ENCODE peak calls at places on chromosomes 2 and 18, in nine cellular contexts. Y is lower lobe of right lung; E is neural crest cell; W is Calu3; F is GM20000; J is left lobe of liver; K is NK-92 treated with Interleukin-12 subunit alpha and Interleukin-12 subunit beta, amount 100 ng/mL, for 24 hours; M is NT2/D1; I is HuH-7.5. Q is an unnamed sample.

GRCh38 chr2:23693606-23693951 is 233.3 kb downstream of the ATAD2B start:
- DNase-seq in F (no peak), E (no peak), Y (no peak), K (no peak), I (no peak), W (no peak), J (no peak), M (no peak), Q (no peak)

GRCh38 chr2:232511336-232511863 is 8.8 kb upstream of the PRSS56 start:
- DNase-seq in I (no peak), M (no peak), E (no peak), W (no peak), Y (no peak), F (no peak), K (no peak), J (no peak), Q (no peak)

GRCh38 chr2:14632133-14632936 is at the start of gene LRATD1:
- DNase-seq in M (peak), W (peak), K (no peak), F (no peak), Y (peak), I (peak), E (peak), J (peak), Q (peak)

GRCh38 chr2:69836316-69836715 is 6.9 kb downstream of the GMCL1 start:
- DNase-seq in K (no peak), J (no peak), Y (no peak), I (no peak), F (no peak), E (no peak), W (no peak), M (no peak), Q (no peak)

GRCh38 chr2:241215421-241215820 is 26.9 kb downstream of the ANO7 start:
- DNase-seq in F (no peak), Y (no peak), I (no peak), E (no peak), M (no peak), K (no peak), J (no peak), W (no peak), Q (no peak)

GRCh38 chr2:148896116-148896515 is 21.1 kb downstream of the KIF5C start:
- DNase-seq in K (no peak), F (no peak), I (no peak), M (no peak), Y (no peak), W (no peak), E (no peak), J (no peak), Q (no peak)

GRCh38 chr18:63451774-63452173 is 25.0 kb upstream of the SERPINB5 start:
- DNase-seq in I (no peak), F (no peak), M (no peak), K (no peak), W (no peak), Y (no peak), J (no peak), E (no peak), Q (no peak)

GRCh38 chr2:190215620-190216019 is 104.0 kb downstream of the HIBCH start:
- DNase-seq in E (no peak), Y (no peak), J (no peak), I (no peak), W (no peak), K (no peak), M (peak), F (no peak), Q (no peak)

GRCh38 chr2:10847008-10847407 is 34.4 kb upstream of the PDIA6 start:
- DNase-seq in E (no peak), M (no peak), F (no peak), W (no peak), J (no peak), Y (no peak), K (no peak), I (no peak), Q (no peak)

GRCh38 chr2:38709515-38710194 is 41.5 kb downstream of the SRSF7 start:
- DNase-seq in J (no peak), K (no peak), Y (no peak), E (no peak), F (no peak), I (no peak), W (no peak), M (no peak), Q (no peak)

GRCh38 chr2:19392191-19392590 is 33.8 kb upstream of the OSR1 start:
- DNase-seq in M (no peak), E (no peak), W (no peak), F (no peak), I (no peak), J (no peak), Y (no peak), K (no peak), Q (no peak)

GRCh38 chr2:172307800-172308199 is 119.6 kb upstream of the ITGA6 start:
- DNase-seq in E (no peak), J (no peak), I (no peak), M (no peak), F (no peak), W (peak), Y (no peak), K (no peak), Q (no peak)

GRCh38 chr2:152874955-152875354 is 156.5 kb downstream of the ARL6IP6 start:
- DNase-seq in M (no peak), E (no peak), F (no peak), J (no peak), W (no peak), Y (no peak), I (no peak), K (no peak), Q (no peak)

GRCh38 chr2:72998234-72998651 is 73.3 kb downstream of the SFXN5 start:
- DNase-seq in E (no peak), J (peak), W (no peak), Y (no peak), F (no peak), K (no peak), M (no peak), I (no peak), Q (no peak)

GRCh38 chr18:59357928-59358327 is 1.1 kb downstream of the LMAN1 start:
- DNase-seq in I (no peak), K (peak), M (no peak), J (no peak), W (no peak), Y (no peak), E (no peak), F (no peak), Q (no peak)

GRCh38 chr18:79918089-79919011 is 33.1 kb downstream of the SLC66A2 start:
- DNase-seq in Y (peak), M (no peak), J (peak), E (no peak), F (no peak), K (no peak), W (no peak), I (no peak), Q (no peak)

GRCh38 chr2:45918816-45919655 is 267.6 kb downstream of the PRKCE start:
- DNase-seq in J (peak), W (no peak), I (no peak), Y (no peak), M (no peak), E (no peak), F (peak), K (no peak), Q (no peak)

GRCh38 chr18:48222118-48222517 is 187.1 kb downstream of the ZBTB7C start:
- DNase-seq in I (no peak), M (no peak), E (no peak), K (no peak), F (no peak), W (peak), Y (peak), J (peak), Q (no peak)

GRCh38 chr2:71291398-71291797 is 40.2 kb upstream of the ZNF638 start:
- DNase-seq in Y (no peak), F (no peak), K (no peak), E (no peak), W (no peak), M (no peak), I (no peak), J (no peak), Q (no peak)

GRCh38 chr18:36284268-36284667 is 13.2 kb upstream of the FHOD3 start:
- DNase-seq in E (no peak), I (no peak), F (no peak), J (no peak), W (no peak), M (no peak), Y (no peak), K (no peak), Q (no peak)

GRCh38 chr2:168348076-168348475 is 100.7 kb upstream of the STK39 start:
- DNase-seq in M (no peak), W (peak), I (peak), K (peak), Y (no peak), E (no peak), J (no peak), F (peak), Q (peak)